ENCODE peak calls at places on chromosome 4, in eight cellular contexts. One of them, this sample, is unnamed.
A peak's percentile ranks its signal among the peaks of the same experiment; 100 is the strongest.

GRCh38 chr4:112562254-112562653 is 46.3 kb upstream of the NEUROG2 start:
- DNase-seq in thoracic aorta: no peak
- DNase-seq in coronary artery: no peak
- DNase-seq in MM.1S: no peak
- DNase-seq in AG04449: no peak
- DNase-seq in progenitor cell of endocrine pancreas: no peak
- DNase-seq in cardiac muscle cell: no peak
- DNase-seq in fibroblast of pulmonary artery: no peak
- DNase-seq in this sample: no peak

GRCh38 chr4:85937507-85937906 is 422.3 kb downstream of the MAPK10 start:
- DNase-seq in thoracic aorta: no peak
- DNase-seq in coronary artery: no peak
- DNase-seq in MM.1S: no peak
- DNase-seq in AG04449: no peak
- DNase-seq in progenitor cell of endocrine pancreas: no peak
- DNase-seq in cardiac muscle cell: no peak
- DNase-seq in fibroblast of pulmonary artery: no peak
- DNase-seq in this sample: no peak

GRCh38 chr4:173932701-173933100 is 350.8 kb downstream of the FBXO8 start:
- DNase-seq in thoracic aorta: no peak
- DNase-seq in coronary artery: no peak
- DNase-seq in MM.1S: no peak
- DNase-seq in AG04449: no peak
- DNase-seq in progenitor cell of endocrine pancreas: no peak
- DNase-seq in cardiac muscle cell: no peak
- DNase-seq in fibroblast of pulmonary artery: no peak
- DNase-seq in this sample: no peak

GRCh38 chr4:76308548-76308947 is 2.0 kb downstream of the STBD1 start:
- DNase-seq in thoracic aorta: no peak
- DNase-seq in coronary artery: no peak
- DNase-seq in MM.1S: no peak
- DNase-seq in AG04449: no peak
- DNase-seq in progenitor cell of endocrine pancreas: no peak
- DNase-seq in cardiac muscle cell: peak; percentile 94
- DNase-seq in fibroblast of pulmonary artery: no peak
- DNase-seq in this sample: no peak

GRCh38 chr4:54513231-54513630 is 144.5 kb upstream of the KIT start:
- DNase-seq in thoracic aorta: peak; percentile 3
- DNase-seq in coronary artery: no peak
- DNase-seq in MM.1S: no peak
- DNase-seq in AG04449: peak; percentile 79
- DNase-seq in progenitor cell of endocrine pancreas: no peak
- DNase-seq in cardiac muscle cell: no peak
- DNase-seq in fibroblast of pulmonary artery: peak; percentile 85
- DNase-seq in this sample: no peak

GRCh38 chr4:105352826-105353225 is 121.0 kb downstream of the PPA2 start:
- DNase-seq in thoracic aorta: no peak
- DNase-seq in coronary artery: no peak
- DNase-seq in MM.1S: no peak
- DNase-seq in AG04449: no peak
- DNase-seq in progenitor cell of endocrine pancreas: no peak
- DNase-seq in cardiac muscle cell: no peak
- DNase-seq in fibroblast of pulmonary artery: peak; percentile 4
- DNase-seq in this sample: peak; percentile 30

GRCh38 chr4:47641755-47642154 is 156.7 kb downstream of the ATP10D start:
- DNase-seq in thoracic aorta: no peak
- DNase-seq in coronary artery: no peak
- DNase-seq in MM.1S: no peak
- DNase-seq in AG04449: no peak
- DNase-seq in progenitor cell of endocrine pancreas: no peak
- DNase-seq in cardiac muscle cell: no peak
- DNase-seq in fibroblast of pulmonary artery: no peak
- DNase-seq in this sample: no peak

GRCh38 chr4:17561195-17561909 is 15.6 kb upstream of the LAP3 start:
- DNase-seq in thoracic aorta: no peak
- DNase-seq in coronary artery: peak; percentile 38
- DNase-seq in MM.1S: no peak
- DNase-seq in AG04449: no peak
- DNase-seq in progenitor cell of endocrine pancreas: no peak
- DNase-seq in cardiac muscle cell: no peak
- DNase-seq in fibroblast of pulmonary artery: peak; percentile 30
- DNase-seq in this sample: no peak

GRCh38 chr4:108725457-108725856 is 37.4 kb downstream of the ETNPPL start:
- DNase-seq in thoracic aorta: no peak
- DNase-seq in coronary artery: no peak
- DNase-seq in MM.1S: no peak
- DNase-seq in AG04449: no peak
- DNase-seq in progenitor cell of endocrine pancreas: no peak
- DNase-seq in cardiac muscle cell: no peak
- DNase-seq in fibroblast of pulmonary artery: no peak
- DNase-seq in this sample: no peak

GRCh38 chr4:5098176-5098575 is 46.9 kb downstream of the STK32B start:
- DNase-seq in thoracic aorta: no peak
- DNase-seq in coronary artery: no peak
- DNase-seq in MM.1S: no peak
- DNase-seq in AG04449: no peak
- DNase-seq in progenitor cell of endocrine pancreas: no peak
- DNase-seq in cardiac muscle cell: no peak
- DNase-seq in fibroblast of pulmonary artery: no peak
- DNase-seq in this sample: no peak

GRCh38 chr4:114926508-114926907 is 186.9 kb downstream of the NDST4 start:
- DNase-seq in thoracic aorta: no peak
- DNase-seq in coronary artery: no peak
- DNase-seq in MM.1S: no peak
- DNase-seq in AG04449: no peak
- DNase-seq in progenitor cell of endocrine pancreas: no peak
- DNase-seq in cardiac muscle cell: no peak
- DNase-seq in fibroblast of pulmonary artery: no peak
- DNase-seq in this sample: no peak

GRCh38 chr4:108926058-108926457 is 163.2 kb upstream of the ETNPPL start:
- DNase-seq in thoracic aorta: no peak
- DNase-seq in coronary artery: no peak
- DNase-seq in MM.1S: no peak
- DNase-seq in AG04449: no peak
- DNase-seq in progenitor cell of endocrine pancreas: no peak
- DNase-seq in cardiac muscle cell: no peak
- DNase-seq in fibroblast of pulmonary artery: peak; percentile 35
- DNase-seq in this sample: no peak

GRCh38 chr4:128385199-128385598 is 97.6 kb upstream of the PGRMC2 start:
- DNase-seq in thoracic aorta: no peak
- DNase-seq in coronary artery: no peak
- DNase-seq in MM.1S: no peak
- DNase-seq in AG04449: no peak
- DNase-seq in progenitor cell of endocrine pancreas: no peak
- DNase-seq in cardiac muscle cell: no peak
- DNase-seq in fibroblast of pulmonary artery: no peak
- DNase-seq in this sample: no peak

GRCh38 chr4:149823770-149824221 is 8.2 kb upstream of the IQCM start:
- DNase-seq in thoracic aorta: no peak
- DNase-seq in coronary artery: no peak
- DNase-seq in MM.1S: no peak
- DNase-seq in AG04449: peak; percentile 52
- DNase-seq in progenitor cell of endocrine pancreas: no peak
- DNase-seq in cardiac muscle cell: no peak
- DNase-seq in fibroblast of pulmonary artery: peak; percentile 61
- DNase-seq in this sample: no peak

GRCh38 chr4:80045831-80046230 is 27.2 kb downstream of the ANTXR2 start:
- DNase-seq in thoracic aorta: no peak
- DNase-seq in coronary artery: no peak
- DNase-seq in MM.1S: no peak
- DNase-seq in AG04449: peak; percentile 45
- DNase-seq in progenitor cell of endocrine pancreas: no peak
- DNase-seq in cardiac muscle cell: no peak
- DNase-seq in fibroblast of pulmonary artery: peak; percentile 86
- DNase-seq in this sample: no peak

GRCh38 chr4:156638332-156638731 is 333.3 kb downstream of the PDGFC start:
- DNase-seq in thoracic aorta: no peak
- DNase-seq in coronary artery: no peak
- DNase-seq in MM.1S: no peak
- DNase-seq in AG04449: no peak
- DNase-seq in progenitor cell of endocrine pancreas: no peak
- DNase-seq in cardiac muscle cell: no peak
- DNase-seq in fibroblast of pulmonary artery: peak; percentile 66
- DNase-seq in this sample: no peak

GRCh38 chr4:173307778-173308177 is 26.4 kb downstream of the HMGB2 start:
- DNase-seq in thoracic aorta: no peak
- DNase-seq in coronary artery: no peak
- DNase-seq in MM.1S: no peak
- DNase-seq in AG04449: no peak
- DNase-seq in progenitor cell of endocrine pancreas: no peak
- DNase-seq in cardiac muscle cell: no peak
- DNase-seq in fibroblast of pulmonary artery: no peak
- DNase-seq in this sample: no peak

GRCh38 chr4:51842167-51842553 is 793 bp upstream of the DCUN1D4 start:
- DNase-seq in thoracic aorta: peak; percentile 18
- DNase-seq in coronary artery: no peak
- DNase-seq in MM.1S: no peak
- DNase-seq in AG04449: no peak
- DNase-seq in progenitor cell of endocrine pancreas: no peak
- DNase-seq in cardiac muscle cell: peak; percentile 14
- DNase-seq in fibroblast of pulmonary artery: peak; percentile 38
- DNase-seq in this sample: peak; percentile 33

GRCh38 chr4:87423313-87424031 is 1.1 kb downstream of the NUDT9 start:
- DNase-seq in thoracic aorta: no peak
- DNase-seq in coronary artery: no peak
- DNase-seq in MM.1S: peak; percentile 38
- DNase-seq in AG04449: no peak
- DNase-seq in progenitor cell of endocrine pancreas: no peak
- DNase-seq in cardiac muscle cell: no peak
- DNase-seq in fibroblast of pulmonary artery: no peak
- DNase-seq in this sample: peak; percentile 16
- TF ChIP-seq CTCF in thoracic aorta: no peak
- TF ChIP-seq CTCF in coronary artery: no peak
- TF ChIP-seq CTCF in MM.1S: no peak
- TF ChIP-seq CTCF in AG04449: no peak
- TF ChIP-seq CTCF in progenitor cell of endocrine pancreas: no peak
- TF ChIP-seq CTCF in cardiac muscle cell: peak; percentile 27
- TF ChIP-seq CTCF in fibroblast of pulmonary artery: no peak
- TF ChIP-seq CTCF in this sample: no peak

GRCh38 chr4:3520276-3520675 is 11.9 kb downstream of the LRPAP1 start:
- DNase-seq in thoracic aorta: no peak
- DNase-seq in coronary artery: no peak
- DNase-seq in MM.1S: no peak
- DNase-seq in AG04449: no peak
- DNase-seq in progenitor cell of endocrine pancreas: no peak
- DNase-seq in cardiac muscle cell: no peak
- DNase-seq in fibroblast of pulmonary artery: no peak
- DNase-seq in this sample: no peak

GRCh38 chr4:3520796-3521600 is 11.2 kb downstream of the LRPAP1 start:
- DNase-seq in thoracic aorta: no peak
- DNase-seq in coronary artery: no peak
- DNase-seq in MM.1S: no peak
- DNase-seq in AG04449: no peak
- DNase-seq in progenitor cell of endocrine pancreas: no peak
- DNase-seq in cardiac muscle cell: no peak
- DNase-seq in fibroblast of pulmonary artery: no peak
- DNase-seq in this sample: no peak

GRCh38 chr4:3518511-3518880 is 13.7 kb downstream of the LRPAP1 start:
- DNase-seq in thoracic aorta: no peak
- DNase-seq in coronary artery: no peak
- DNase-seq in MM.1S: no peak
- DNase-seq in AG04449: no peak
- DNase-seq in progenitor cell of endocrine pancreas: no peak
- DNase-seq in cardiac muscle cell: no peak
- DNase-seq in fibroblast of pulmonary artery: no peak
- DNase-seq in this sample: no peak

GRCh38 chr4:3518941-3519340 is 13.3 kb downstream of the LRPAP1 start:
- DNase-seq in thoracic aorta: no peak
- DNase-seq in coronary artery: no peak
- DNase-seq in MM.1S: no peak
- DNase-seq in AG04449: no peak
- DNase-seq in progenitor cell of endocrine pancreas: no peak
- DNase-seq in cardiac muscle cell: no peak
- DNase-seq in fibroblast of pulmonary artery: no peak
- DNase-seq in this sample: no peak

GRCh38 chr4:3519468-3520264 is 12.6 kb downstream of the LRPAP1 start:
- DNase-seq in thoracic aorta: no peak
- DNase-seq in coronary artery: no peak
- DNase-seq in MM.1S: no peak
- DNase-seq in AG04449: no peak
- DNase-seq in progenitor cell of endocrine pancreas: no peak
- DNase-seq in cardiac muscle cell: no peak
- DNase-seq in fibroblast of pulmonary artery: no peak
- DNase-seq in this sample: no peak
- TF ChIP-seq CTCF in thoracic aorta: no peak
- TF ChIP-seq CTCF in coronary artery: no peak
- TF ChIP-seq CTCF in MM.1S: no peak
- TF ChIP-seq CTCF in AG04449: no peak
- TF ChIP-seq CTCF in progenitor cell of endocrine pancreas: no peak
- TF ChIP-seq CTCF in cardiac muscle cell: no peak
- TF ChIP-seq CTCF in fibroblast of pulmonary artery: no peak
- TF ChIP-seq CTCF in this sample: no peak

GRCh38 chr4:7238300-7238960 is 46.1 kb downstream of the SORCS2 start:
- DNase-seq in thoracic aorta: no peak
- DNase-seq in coronary artery: no peak
- DNase-seq in MM.1S: no peak
- DNase-seq in AG04449: no peak
- DNase-seq in progenitor cell of endocrine pancreas: no peak
- DNase-seq in cardiac muscle cell: no peak
- DNase-seq in fibroblast of pulmonary artery: no peak
- DNase-seq in this sample: no peak
- TF ChIP-seq CTCF in thoracic aorta: no peak
- TF ChIP-seq CTCF in coronary artery: no peak
- TF ChIP-seq CTCF in MM.1S: peak; percentile 12
- TF ChIP-seq CTCF in AG04449: peak; percentile 10
- TF ChIP-seq CTCF in progenitor cell of endocrine pancreas: peak; percentile 32
- TF ChIP-seq CTCF in cardiac muscle cell: no peak
- TF ChIP-seq CTCF in fibroblast of pulmonary artery: no peak
- TF ChIP-seq CTCF in this sample: no peak

GRCh38 chr4:178598672-178599071 is 1156.4 kb upstream of the AGA start:
- DNase-seq in thoracic aorta: no peak
- DNase-seq in coronary artery: no peak
- DNase-seq in MM.1S: no peak
- DNase-seq in AG04449: no peak
- DNase-seq in progenitor cell of endocrine pancreas: no peak
- DNase-seq in cardiac muscle cell: no peak
- DNase-seq in fibroblast of pulmonary artery: no peak
- DNase-seq in this sample: no peak

GRCh38 chr4:178602833-178603232 is 1160.6 kb upstream of the AGA start:
- DNase-seq in thoracic aorta: no peak
- DNase-seq in coronary artery: no peak
- DNase-seq in MM.1S: no peak
- DNase-seq in AG04449: no peak
- DNase-seq in progenitor cell of endocrine pancreas: no peak
- DNase-seq in cardiac muscle cell: no peak
- DNase-seq in fibroblast of pulmonary artery: no peak
- DNase-seq in this sample: no peak

GRCh38 chr4:178599521-178599920 is 1157.3 kb upstream of the AGA start:
- DNase-seq in thoracic aorta: no peak
- DNase-seq in coronary artery: no peak
- DNase-seq in MM.1S: no peak
- DNase-seq in AG04449: no peak
- DNase-seq in progenitor cell of endocrine pancreas: no peak
- DNase-seq in cardiac muscle cell: peak; percentile 31
- DNase-seq in fibroblast of pulmonary artery: no peak
- DNase-seq in this sample: no peak
- TF ChIP-seq CTCF in thoracic aorta: no peak
- TF ChIP-seq CTCF in coronary artery: no peak
- TF ChIP-seq CTCF in MM.1S: no peak
- TF ChIP-seq CTCF in AG04449: no peak
- TF ChIP-seq CTCF in progenitor cell of endocrine pancreas: peak; percentile 51
- TF ChIP-seq CTCF in cardiac muscle cell: no peak
- TF ChIP-seq CTCF in fibroblast of pulmonary artery: no peak
- TF ChIP-seq CTCF in this sample: peak; percentile 18

This sample was measured in GM13977.